ENCODE peak calls at places on chromosomes 16 and 17, in four cellular contexts. One of them, this sample, is unnamed.

GRCh38 chr16:10256855-10257641 is 74.8 kb upstream of the GRIN2A start:
- DNase-seq in HFF-Myc: no peak
- DNase-seq in A549: peak
- DNase-seq in tibial nerve: peak
- DNase-seq in this sample: peak

GRCh38 chr16:508884-509736 is 18.4 kb upstream of the CAPN15 start:
- DNase-seq in HFF-Myc: no peak
- DNase-seq in A549: no peak
- DNase-seq in tibial nerve: no peak
- DNase-seq in this sample: no peak

GRCh38 chr17:4530799-4531730 is 24.1 kb downstream of the MYBBP1A start:
- DNase-seq in HFF-Myc: no peak
- DNase-seq in A549: no peak
- DNase-seq in tibial nerve: no peak
- DNase-seq in this sample: no peak

GRCh38 chr16:70453891-70454220 is 539 bp upstream of the FCSK start:
- DNase-seq in HFF-Myc: no peak
- DNase-seq in A549: no peak
- DNase-seq in tibial nerve: no peak
- DNase-seq in this sample: peak

GRCh38 chr16:31568577-31569359 is 41.1 kb downstream of the AHSP start:
- DNase-seq in HFF-Myc: no peak
- DNase-seq in A549: no peak
- DNase-seq in tibial nerve: no peak
- DNase-seq in this sample: no peak

GRCh38 chr16:12542818-12543699 is 260.6 kb downstream of the CPPED1 start:
- DNase-seq in HFF-Myc: no peak
- DNase-seq in A549: no peak
- DNase-seq in tibial nerve: no peak
- DNase-seq in this sample: no peak

GRCh38 chr17:10626378-10626777 is 30.7 kb downstream of the MYH3 start:
- DNase-seq in HFF-Myc: no peak
- DNase-seq in A549: no peak
- DNase-seq in tibial nerve: no peak
- DNase-seq in this sample: no peak

GRCh38 chr16:81465375-81465943 is 20.9 kb downstream of the CMIP start:
- DNase-seq in HFF-Myc: no peak
- DNase-seq in A549: no peak
- DNase-seq in tibial nerve: no peak
- DNase-seq in this sample: no peak

GRCh38 chr17:43927101-43927935 is 15.0 kb downstream of the PPY start:
- DNase-seq in HFF-Myc: no peak
- DNase-seq in A549: no peak
- DNase-seq in tibial nerve: no peak
- DNase-seq in this sample: no peak

GRCh38 chr17:47694018-47694817 is at the start of gene TBKBP1:
- DNase-seq in HFF-Myc: no peak
- DNase-seq in A549: peak
- DNase-seq in tibial nerve: peak
- DNase-seq in this sample: peak

GRCh38 chr16:19382887-19383816 is 34.5 kb upstream of the TMC5 start:
- DNase-seq in HFF-Myc: no peak
- DNase-seq in A549: no peak
- DNase-seq in tibial nerve: no peak
- DNase-seq in this sample: peak

GRCh38 chr17:27559506-27559931 is 71.5 kb upstream of the LGALS9 start:
- DNase-seq in HFF-Myc: no peak
- DNase-seq in A549: no peak
- DNase-seq in tibial nerve: peak
- DNase-seq in this sample: no peak

GRCh38 chr17:19339341-19339815 is 23.1 kb downstream of the B9D1 start:
- DNase-seq in HFF-Myc: no peak
- DNase-seq in A549: no peak
- DNase-seq in tibial nerve: no peak
- DNase-seq in this sample: no peak

GRCh38 chr16:70649300-70649699 is 2.9 kb downstream of the IL34 start:
- DNase-seq in HFF-Myc: no peak
- DNase-seq in A549: no peak
- DNase-seq in tibial nerve: no peak
- DNase-seq in this sample: no peak

GRCh38 chr17:62165378-62165722 is 100.3 kb upstream of the MED13 start:
- DNase-seq in HFF-Myc: no peak
- DNase-seq in A549: no peak
- DNase-seq in tibial nerve: no peak
- DNase-seq in this sample: no peak

GRCh38 chr17:68809148-68809547 is 146.0 kb downstream of the ABCA8 start:
- DNase-seq in HFF-Myc: no peak
- DNase-seq in A549: no peak
- DNase-seq in tibial nerve: no peak
- DNase-seq in this sample: no peak

GRCh38 chr17:3710951-3711383 is 12.7 kb upstream of the HASPIN start:
- DNase-seq in HFF-Myc: no peak
- DNase-seq in A549: no peak
- DNase-seq in tibial nerve: no peak
- DNase-seq in this sample: no peak

GRCh38 chr16:30557950-30558788 is at the start of gene ZNF764:
- DNase-seq in HFF-Myc: peak
- DNase-seq in A549: peak
- DNase-seq in tibial nerve: peak
- DNase-seq in this sample: peak

GRCh38 chr17:79933863-79934652 is 94.8 kb upstream of the CBX4 start:
- DNase-seq in HFF-Myc: no peak
- DNase-seq in A549: peak
- DNase-seq in tibial nerve: no peak
- DNase-seq in this sample: peak

GRCh38 chr16:87956771-87957279 is 5.6 kb downstream of the BANP start:
- DNase-seq in HFF-Myc: no peak
- DNase-seq in A549: peak
- DNase-seq in tibial nerve: no peak
- DNase-seq in this sample: no peak

GRCh38 chr17:75681289-75681688 is 14.2 kb downstream of the SAP30BP start:
- DNase-seq in HFF-Myc: peak
- DNase-seq in A549: no peak
- DNase-seq in tibial nerve: no peak
- DNase-seq in this sample: no peak

GRCh38 chr17:32827227-32827626 is 49.7 kb downstream of the MYO1D start:
- DNase-seq in HFF-Myc: no peak
- DNase-seq in A549: no peak
- DNase-seq in tibial nerve: no peak
- DNase-seq in this sample: no peak

GRCh38 chr16:12917246-12917645 is 15.8 kb downstream of the SHISA9 start:
- DNase-seq in HFF-Myc: no peak
- DNase-seq in A549: no peak
- DNase-seq in tibial nerve: no peak
- DNase-seq in this sample: no peak

GRCh38 chr17:34067009-34067408 is 188.1 kb upstream of the CCL2 start:
- DNase-seq in HFF-Myc: no peak
- DNase-seq in A549: no peak
- DNase-seq in tibial nerve: no peak
- DNase-seq in this sample: no peak

DNA sequence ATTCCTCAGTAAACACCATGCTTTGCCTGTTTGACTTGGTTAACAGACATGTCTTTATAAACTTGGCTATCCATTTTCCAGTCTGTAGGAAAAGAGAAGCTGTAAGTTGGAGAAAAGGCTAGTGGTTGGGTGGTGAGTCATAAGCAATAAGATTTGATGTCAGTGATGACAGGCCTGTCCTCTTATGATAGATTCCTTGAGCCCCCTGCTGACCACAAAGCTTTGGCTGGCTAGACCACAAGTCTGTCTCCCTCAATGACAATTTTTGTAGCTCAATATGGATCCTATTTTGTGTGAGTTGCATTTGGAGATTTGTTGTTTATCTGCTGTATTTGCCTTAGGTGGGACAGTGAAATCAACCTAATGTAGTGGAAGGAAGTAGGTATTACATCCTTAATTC is 67.6 kb downstream of the SIAH1 start:
- DNase-seq in HFF-Myc: peak
- DNase-seq in A549: peak
- DNase-seq in tibial nerve: no peak
- DNase-seq in this sample: peak
- TF ChIP-seq CTCF in HFF-Myc: no peak
- TF ChIP-seq CTCF in A549: no peak
- TF ChIP-seq CTCF in tibial nerve: no peak
- TF ChIP-seq CTCF in this sample: no peak

DNA sequence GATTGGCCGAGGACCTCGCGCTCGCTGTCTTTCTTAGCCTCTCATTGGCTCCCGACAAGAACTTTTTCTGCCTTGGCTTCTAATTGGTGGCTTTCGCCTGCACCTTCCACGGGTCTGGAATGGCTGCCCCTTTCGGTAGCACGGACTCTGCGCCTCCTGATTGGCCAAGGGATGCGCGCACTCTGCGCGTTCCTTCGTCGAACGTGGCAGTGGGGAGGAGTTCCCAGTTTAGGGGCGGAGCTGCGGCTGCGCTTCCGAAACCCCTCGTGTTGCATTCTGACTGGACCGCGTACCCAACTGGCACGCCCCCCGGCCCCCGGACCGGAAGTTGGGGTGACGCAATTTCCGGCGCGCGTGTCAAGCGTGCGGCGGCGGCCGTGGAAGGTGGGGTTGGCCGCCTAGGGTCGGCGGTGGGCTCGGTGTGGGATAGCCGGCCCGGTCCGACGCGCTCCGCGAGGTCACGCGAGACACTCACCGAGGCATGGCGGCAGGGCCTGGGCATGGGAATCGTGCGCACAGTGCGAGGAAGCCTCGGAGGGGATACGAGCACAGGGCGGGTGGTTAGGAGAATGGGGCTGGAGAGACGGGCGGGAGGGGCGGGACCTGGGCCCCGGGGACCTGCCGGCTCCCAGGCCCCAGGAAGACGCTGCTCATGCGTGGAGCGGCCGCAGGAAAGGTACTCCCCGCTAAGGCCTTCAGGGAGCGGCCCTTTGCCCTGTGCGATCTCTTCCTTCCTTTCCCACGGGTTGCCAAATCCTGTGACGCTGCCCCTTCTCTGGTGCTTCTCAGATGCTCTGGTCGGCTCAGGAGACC is 627 bp upstream of the P4HB start:
- DNase-seq in HFF-Myc: peak
- DNase-seq in A549: peak
- DNase-seq in tibial nerve: peak
- DNase-seq in this sample: peak
- TF ChIP-seq CTCF in HFF-Myc: no peak
- TF ChIP-seq CTCF in A549: no peak
- TF ChIP-seq CTCF in tibial nerve: no peak
- TF ChIP-seq CTCF in this sample: no peak

GRCh38 chr16:67661864-67662652 is 1.3 kb downstream of the PARD6A start:
- DNase-seq in HFF-Myc: no peak
- DNase-seq in A549: no peak
- DNase-seq in tibial nerve: no peak
- DNase-seq in this sample: no peak

GRCh38 chr16:67661101-67661661 is 421 bp downstream of the PARD6A start:
- DNase-seq in HFF-Myc: no peak
- DNase-seq in A549: peak
- DNase-seq in tibial nerve: no peak
- DNase-seq in this sample: no peak

GRCh38 chr16:67659675-67660563 is at the start of gene ACD:
- DNase-seq in HFF-Myc: no peak
- DNase-seq in A549: peak
- DNase-seq in tibial nerve: peak
- DNase-seq in this sample: peak

GRCh38 chr16:67658849-67659674 is 998 bp downstream of the ACD start:
- DNase-seq in HFF-Myc: no peak
- DNase-seq in A549: no peak
- DNase-seq in tibial nerve: no peak
- DNase-seq in this sample: no peak

GRCh38 chr16:67660564-67661028 is at the start of gene PARD6A:
- DNase-seq in HFF-Myc: peak
- DNase-seq in A549: peak
- DNase-seq in tibial nerve: peak
- DNase-seq in this sample: peak
- TF ChIP-seq CTCF in HFF-Myc: no peak
- TF ChIP-seq CTCF in A549: no peak
- TF ChIP-seq CTCF in tibial nerve: no peak
- TF ChIP-seq CTCF in this sample: no peak

DNA sequence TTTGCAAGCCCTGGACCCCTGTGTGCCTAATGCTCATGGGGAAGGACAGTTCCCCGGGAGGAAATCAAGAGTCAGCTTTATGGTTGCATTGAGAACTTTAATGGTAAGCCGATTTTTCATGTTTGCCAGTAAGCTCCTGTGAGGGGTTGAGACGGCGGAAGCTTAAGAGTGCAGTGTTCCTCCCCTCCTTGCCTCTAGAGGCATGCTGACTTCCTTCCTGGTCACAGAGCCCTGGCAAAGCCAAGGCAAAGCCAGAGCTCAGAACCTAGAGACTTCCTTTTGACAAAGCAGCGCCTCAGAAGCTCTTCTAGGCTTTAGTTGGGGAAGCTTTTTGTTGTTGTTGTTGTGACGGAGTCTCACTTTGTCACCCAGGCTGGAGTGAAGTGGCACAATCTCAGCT is 2.7 kb upstream of the HEATR9 start:
- DNase-seq in HFF-Myc: no peak
- DNase-seq in A549: no peak
- DNase-seq in tibial nerve: no peak
- DNase-seq in this sample: no peak
- TF ChIP-seq CTCF in HFF-Myc: no peak
- TF ChIP-seq CTCF in A549: no peak
- TF ChIP-seq CTCF in tibial nerve: no peak
- TF ChIP-seq CTCF in this sample: no peak

DNA sequence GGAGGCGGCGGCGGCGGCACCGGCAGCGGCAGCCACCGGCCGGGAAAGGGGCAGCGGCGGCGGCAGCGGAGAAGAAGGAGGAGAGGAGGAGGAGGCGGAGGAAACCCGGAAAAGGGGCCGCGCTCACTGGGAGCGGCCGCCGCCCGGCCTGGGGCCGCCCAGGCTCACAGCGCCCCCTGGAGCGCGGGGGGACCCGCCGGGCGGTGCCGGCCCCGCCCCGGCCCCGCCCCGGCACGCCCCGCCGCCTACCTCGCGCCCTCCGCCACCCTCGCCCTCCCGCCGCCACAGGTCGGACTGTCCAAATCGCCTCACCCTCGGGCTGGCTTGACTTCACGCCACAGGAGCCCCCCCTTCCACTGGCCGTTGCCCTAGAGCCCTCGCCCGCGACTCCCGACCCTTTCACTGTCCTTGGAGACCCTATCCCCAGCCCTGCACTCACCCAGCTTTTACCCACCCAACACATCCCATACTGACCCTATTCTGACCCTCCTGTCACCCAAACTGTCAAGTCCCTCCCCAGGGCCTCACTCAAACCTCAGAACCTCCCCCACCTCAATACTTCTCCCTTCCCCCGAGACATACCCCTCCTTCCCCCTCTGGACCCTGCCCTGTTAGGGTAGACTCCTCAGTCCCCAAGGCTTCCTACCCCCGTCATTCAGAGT is at the start of gene CSNK2A2:
- DNase-seq in HFF-Myc: peak
- DNase-seq in A549: peak
- DNase-seq in tibial nerve: peak
- DNase-seq in this sample: peak
- TF ChIP-seq CTCF in HFF-Myc: peak
- TF ChIP-seq CTCF in A549: peak
- TF ChIP-seq CTCF in tibial nerve: peak
- TF ChIP-seq CTCF in this sample: peak

GRCh38 chr16:28829747-28830146 is 6.9 kb downstream of the ATXN2L start:
- DNase-seq in HFF-Myc: no peak
- DNase-seq in A549: no peak
- DNase-seq in tibial nerve: no peak
- DNase-seq in this sample: no peak
- TF ChIP-seq CTCF in HFF-Myc: no peak
- TF ChIP-seq CTCF in A549: no peak
- TF ChIP-seq CTCF in tibial nerve: no peak
- TF ChIP-seq CTCF in this sample: no peak

This sample was measured in Calu3.